ENCODE peak calls at places on chromosomes 11 and 22, in nine cellular contexts. One of them, this sample, is unnamed.
A peak's percentile ranks its signal among the peaks of the same experiment; 100 is the strongest.

GRCh38 chr22:35977136-35977535 is 51.5 kb downstream of the RBFOX2 start:
- DNase-seq in NB4: no peak
- DNase-seq in sigmoid colon: no peak
- DNase-seq in astrocyte of the spinal cord: peak; percentile 45
- DNase-seq in brain microvascular endothelial cell: peak; percentile 34
- DNase-seq in Caco-2: no peak
- DNase-seq in mesothelial cell of epicardium: no peak
- DNase-seq in fibroblast of mammary gland: no peak
- DNase-seq in progenitor cell of endocrine pancreas: no peak
- DNase-seq in this sample: peak; percentile 64

GRCh38 chr11:128472128-128473110 is 114.9 kb downstream of the ETS1 start:
- DNase-seq in Caco-2: no peak
- DNase-seq in brain microvascular endothelial cell: peak; percentile 83
- DNase-seq in mesothelial cell of epicardium: no peak
- DNase-seq in progenitor cell of endocrine pancreas: no peak
- DNase-seq in NB4: peak; percentile 71
- DNase-seq in sigmoid colon: no peak
- DNase-seq in astrocyte of the spinal cord: peak; percentile 69
- DNase-seq in fibroblast of mammary gland: peak; percentile 84
- DNase-seq in this sample: peak; percentile 51

GRCh38 chr22:47918936-47919505 is 1156.6 kb downstream of the TBC1D22A start:
- DNase-seq in mesothelial cell of epicardium: no peak
- DNase-seq in sigmoid colon: no peak
- DNase-seq in NB4: no peak
- DNase-seq in astrocyte of the spinal cord: no peak
- DNase-seq in Caco-2: no peak
- DNase-seq in fibroblast of mammary gland: no peak
- DNase-seq in progenitor cell of endocrine pancreas: no peak
- DNase-seq in brain microvascular endothelial cell: no peak
- DNase-seq in this sample: no peak

GRCh38 chr11:47391077-47391583 is 12.8 kb upstream of the SPI1 start:
- DNase-seq in NB4: peak; percentile 61
- DNase-seq in Caco-2: no peak
- DNase-seq in mesothelial cell of epicardium: no peak
- DNase-seq in brain microvascular endothelial cell: no peak
- DNase-seq in sigmoid colon: peak; percentile 77
- DNase-seq in fibroblast of mammary gland: no peak
- DNase-seq in astrocyte of the spinal cord: no peak
- DNase-seq in progenitor cell of endocrine pancreas: no peak
- DNase-seq in this sample: no peak

GRCh38 chr22:20636075-20636812 is 128.8 kb downstream of the MED15 start:
- DNase-seq in progenitor cell of endocrine pancreas: no peak
- DNase-seq in brain microvascular endothelial cell: no peak
- DNase-seq in NB4: no peak
- DNase-seq in mesothelial cell of epicardium: no peak
- DNase-seq in astrocyte of the spinal cord: no peak
- DNase-seq in Caco-2: no peak
- DNase-seq in fibroblast of mammary gland: no peak
- DNase-seq in sigmoid colon: peak; percentile 57
- DNase-seq in this sample: no peak

GRCh38 chr22:33853200-33854097 is 66.8 kb downstream of the LARGE1 start:
- DNase-seq in NB4: peak; percentile 90
- DNase-seq in fibroblast of mammary gland: peak; percentile 69
- DNase-seq in progenitor cell of endocrine pancreas: no peak
- DNase-seq in mesothelial cell of epicardium: no peak
- DNase-seq in sigmoid colon: peak; percentile 80
- DNase-seq in brain microvascular endothelial cell: peak; percentile 85
- DNase-seq in astrocyte of the spinal cord: peak; percentile 83
- DNase-seq in Caco-2: no peak
- DNase-seq in this sample: peak; percentile 59

GRCh38 chr11:61098778-61099177 is 3.5 kb upstream of the CD5 start:
- DNase-seq in mesothelial cell of epicardium: no peak
- DNase-seq in sigmoid colon: no peak
- DNase-seq in fibroblast of mammary gland: no peak
- DNase-seq in brain microvascular endothelial cell: no peak
- DNase-seq in Caco-2: no peak
- DNase-seq in astrocyte of the spinal cord: no peak
- DNase-seq in progenitor cell of endocrine pancreas: no peak
- DNase-seq in NB4: no peak
- DNase-seq in this sample: no peak

GRCh38 chr22:46119729-46120419 is 30.5 kb upstream of the PPARA start:
- DNase-seq in Caco-2: no peak
- DNase-seq in sigmoid colon: peak; percentile 85
- DNase-seq in brain microvascular endothelial cell: peak; percentile 54
- DNase-seq in fibroblast of mammary gland: peak; percentile 92
- DNase-seq in NB4: no peak
- DNase-seq in progenitor cell of endocrine pancreas: no peak
- DNase-seq in astrocyte of the spinal cord: peak; percentile 82
- DNase-seq in mesothelial cell of epicardium: no peak
- DNase-seq in this sample: peak; percentile 48

GRCh38 chr11:37597776-37598175 is 999.7 kb upstream of the RAG2 start:
- DNase-seq in Caco-2: no peak
- DNase-seq in progenitor cell of endocrine pancreas: no peak
- DNase-seq in NB4: no peak
- DNase-seq in sigmoid colon: no peak
- DNase-seq in fibroblast of mammary gland: no peak
- DNase-seq in astrocyte of the spinal cord: no peak
- DNase-seq in brain microvascular endothelial cell: no peak
- DNase-seq in mesothelial cell of epicardium: no peak
- DNase-seq in this sample: no peak

GRCh38 chr11:77619576-77620198 is 17.9 kb downstream of the CLNS1A start:
- DNase-seq in fibroblast of mammary gland: peak; percentile 57
- DNase-seq in astrocyte of the spinal cord: peak; percentile 58
- DNase-seq in mesothelial cell of epicardium: no peak
- DNase-seq in brain microvascular endothelial cell: no peak
- DNase-seq in Caco-2: peak; percentile 82
- DNase-seq in sigmoid colon: no peak
- DNase-seq in NB4: peak; percentile 62
- DNase-seq in progenitor cell of endocrine pancreas: no peak
- DNase-seq in this sample: peak; percentile 32

GRCh38 chr11:62604460-62605130 is 2.9 kb upstream of the MTA2 start:
- DNase-seq in sigmoid colon: no peak
- DNase-seq in progenitor cell of endocrine pancreas: no peak
- DNase-seq in Caco-2: no peak
- DNase-seq in mesothelial cell of epicardium: no peak
- DNase-seq in fibroblast of mammary gland: no peak
- DNase-seq in NB4: no peak
- DNase-seq in astrocyte of the spinal cord: no peak
- DNase-seq in brain microvascular endothelial cell: no peak
- DNase-seq in this sample: no peak

GRCh38 chr22:29155966-29156365 is 49.7 kb upstream of the EMID1 start:
- DNase-seq in Caco-2: no peak
- DNase-seq in mesothelial cell of epicardium: no peak
- DNase-seq in sigmoid colon: peak; percentile 40
- DNase-seq in progenitor cell of endocrine pancreas: no peak
- DNase-seq in astrocyte of the spinal cord: no peak
- DNase-seq in fibroblast of mammary gland: no peak
- DNase-seq in brain microvascular endothelial cell: no peak
- DNase-seq in NB4: no peak
- DNase-seq in this sample: no peak

GRCh38 chr11:45091563-45092392 is 54.7 kb upstream of the PRDM11 start:
- DNase-seq in astrocyte of the spinal cord: no peak
- DNase-seq in sigmoid colon: peak; percentile 55
- DNase-seq in Caco-2: peak; percentile 58
- DNase-seq in fibroblast of mammary gland: peak; percentile 29
- DNase-seq in NB4: peak; percentile 66
- DNase-seq in brain microvascular endothelial cell: no peak
- DNase-seq in mesothelial cell of epicardium: no peak
- DNase-seq in progenitor cell of endocrine pancreas: no peak
- DNase-seq in this sample: no peak

GRCh38 chr11:14413307-14414072 is 54.5 kb upstream of the RRAS2 start:
- DNase-seq in NB4: peak; percentile 38
- DNase-seq in brain microvascular endothelial cell: peak; percentile 51
- DNase-seq in Caco-2: peak; percentile 8
- DNase-seq in progenitor cell of endocrine pancreas: no peak
- DNase-seq in sigmoid colon: peak; percentile 70
- DNase-seq in mesothelial cell of epicardium: no peak
- DNase-seq in fibroblast of mammary gland: peak; percentile 87
- DNase-seq in astrocyte of the spinal cord: peak; percentile 58
- DNase-seq in this sample: peak; percentile 35

GRCh38 chr11:32430586-32431357 is 4.6 kb downstream of the WT1 start:
- DNase-seq in brain microvascular endothelial cell: no peak
- DNase-seq in mesothelial cell of epicardium: peak; percentile 49
- DNase-seq in Caco-2: no peak
- DNase-seq in progenitor cell of endocrine pancreas: no peak
- DNase-seq in astrocyte of the spinal cord: no peak
- DNase-seq in NB4: no peak
- DNase-seq in fibroblast of mammary gland: no peak
- DNase-seq in sigmoid colon: no peak
- DNase-seq in this sample: no peak
- TF ChIP-seq CTCF in brain microvascular endothelial cell: peak; percentile 36
- TF ChIP-seq CTCF in mesothelial cell of epicardium: no peak
- TF ChIP-seq CTCF in Caco-2: no peak
- TF ChIP-seq CTCF in progenitor cell of endocrine pancreas: peak; percentile 40
- TF ChIP-seq CTCF in astrocyte of the spinal cord: peak; percentile 33
- TF ChIP-seq CTCF in NB4: no peak
- TF ChIP-seq CTCF in fibroblast of mammary gland: peak; percentile 31
- TF ChIP-seq CTCF in sigmoid colon: no peak
- TF ChIP-seq CTCF in this sample: peak; percentile 10

GRCh38 chr11:69444381-69445130 is 36.9 kb upstream of the LINC01488 start:
- DNase-seq in fibroblast of mammary gland: peak; percentile 93
- DNase-seq in brain microvascular endothelial cell: peak; percentile 82
- DNase-seq in Caco-2: peak; percentile 93
- DNase-seq in NB4: peak; percentile 99
- DNase-seq in progenitor cell of endocrine pancreas: peak; percentile 32
- DNase-seq in astrocyte of the spinal cord: peak; percentile 78
- DNase-seq in sigmoid colon: peak; percentile 90
- DNase-seq in mesothelial cell of epicardium: peak; percentile 70
- DNase-seq in this sample: peak; percentile 94
- TF ChIP-seq CTCF in fibroblast of mammary gland: peak; percentile 44
- TF ChIP-seq CTCF in brain microvascular endothelial cell: peak; percentile 62
- TF ChIP-seq CTCF in Caco-2: peak; percentile 79
- TF ChIP-seq CTCF in NB4: peak; percentile 78
- TF ChIP-seq CTCF in progenitor cell of endocrine pancreas: peak; percentile 56
- TF ChIP-seq CTCF in astrocyte of the spinal cord: peak; percentile 31
- TF ChIP-seq CTCF in sigmoid colon: no peak
- TF ChIP-seq CTCF in mesothelial cell of epicardium: peak; percentile 59
- TF ChIP-seq CTCF in this sample: peak; percentile 85

DNA sequence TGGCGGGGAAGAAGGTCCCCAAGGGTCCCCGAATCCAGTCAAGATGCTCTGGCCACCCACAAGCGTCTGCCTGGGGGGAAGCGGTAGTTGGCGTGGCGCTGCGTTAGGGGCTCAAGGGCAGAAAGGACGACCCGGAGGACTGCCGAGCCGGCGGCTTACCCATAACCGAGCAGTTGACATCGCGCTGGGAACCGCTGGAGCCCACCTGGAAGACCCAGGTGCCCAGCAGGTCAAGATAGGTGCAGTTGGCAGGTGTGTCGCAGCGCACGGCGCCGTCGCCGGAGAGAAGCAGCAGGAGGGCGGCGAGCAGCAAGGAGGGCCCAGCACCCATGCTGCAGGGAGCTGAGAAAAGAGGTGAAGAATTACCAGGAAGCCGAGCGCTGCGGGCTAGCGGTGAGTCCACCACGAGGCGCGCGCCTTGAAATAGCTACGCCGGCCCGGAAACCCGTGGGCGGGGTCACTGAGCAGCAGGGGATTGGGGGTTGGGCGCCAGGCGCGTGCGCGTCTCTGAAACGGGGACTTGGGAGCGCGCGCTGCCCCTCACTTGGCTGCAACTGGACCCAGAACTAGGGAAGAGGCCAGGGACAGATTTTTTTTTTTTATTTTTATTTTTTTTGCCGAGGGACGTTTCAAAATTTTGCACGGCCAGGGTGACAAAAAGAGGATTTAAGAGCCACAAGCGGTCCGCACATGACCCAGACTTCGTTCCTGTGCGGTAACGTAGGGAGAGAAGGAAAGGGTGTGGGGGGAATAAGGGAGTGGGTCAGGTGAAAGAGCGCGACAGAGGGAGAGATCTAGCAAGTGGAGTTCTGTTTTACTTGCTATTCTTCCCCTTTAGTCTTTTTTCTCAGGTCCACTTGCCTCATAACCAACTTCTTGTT is at the start of gene CTSC:
- DNase-seq in sigmoid colon: peak; percentile 96
- DNase-seq in fibroblast of mammary gland: peak; percentile 82
- DNase-seq in NB4: peak; percentile 99
- DNase-seq in brain microvascular endothelial cell: peak; percentile 92
- DNase-seq in mesothelial cell of epicardium: peak; percentile 88
- DNase-seq in astrocyte of the spinal cord: peak; percentile 87
- DNase-seq in Caco-2: peak; percentile 99
- DNase-seq in progenitor cell of endocrine pancreas: peak; percentile 83
- DNase-seq in this sample: peak; percentile 81
- TF ChIP-seq CTCF in sigmoid colon: no peak
- TF ChIP-seq CTCF in fibroblast of mammary gland: no peak
- TF ChIP-seq CTCF in NB4: no peak
- TF ChIP-seq CTCF in brain microvascular endothelial cell: no peak
- TF ChIP-seq CTCF in mesothelial cell of epicardium: no peak
- TF ChIP-seq CTCF in astrocyte of the spinal cord: no peak
- TF ChIP-seq CTCF in Caco-2: no peak
- TF ChIP-seq CTCF in progenitor cell of endocrine pancreas: peak; percentile 7
- TF ChIP-seq CTCF in this sample: peak; percentile 6

GRCh38 chr11:64659417-64660144 is 63.4 kb downstream of the NRXN2 start:
- DNase-seq in Caco-2: no peak
- DNase-seq in progenitor cell of endocrine pancreas: no peak
- DNase-seq in sigmoid colon: no peak
- DNase-seq in brain microvascular endothelial cell: peak; percentile 87
- DNase-seq in astrocyte of the spinal cord: peak; percentile 55
- DNase-seq in fibroblast of mammary gland: peak; percentile 94
- DNase-seq in NB4: peak; percentile 93
- DNase-seq in mesothelial cell of epicardium: no peak
- DNase-seq in this sample: peak; percentile 98

GRCh38 chr11:64660706-64661105 is 62.3 kb downstream of the NRXN2 start:
- DNase-seq in fibroblast of mammary gland: no peak
- DNase-seq in astrocyte of the spinal cord: no peak
- DNase-seq in brain microvascular endothelial cell: no peak
- DNase-seq in NB4: no peak
- DNase-seq in mesothelial cell of epicardium: no peak
- DNase-seq in progenitor cell of endocrine pancreas: no peak
- DNase-seq in sigmoid colon: no peak
- DNase-seq in Caco-2: no peak
- DNase-seq in this sample: no peak

GRCh38 chr11:64661622-64662021 is 61.4 kb downstream of the NRXN2 start:
- DNase-seq in NB4: no peak
- DNase-seq in progenitor cell of endocrine pancreas: no peak
- DNase-seq in Caco-2: no peak
- DNase-seq in sigmoid colon: no peak
- DNase-seq in fibroblast of mammary gland: no peak
- DNase-seq in astrocyte of the spinal cord: no peak
- DNase-seq in brain microvascular endothelial cell: no peak
- DNase-seq in mesothelial cell of epicardium: no peak
- DNase-seq in this sample: no peak

GRCh38 chr11:64660205-64660604 is 62.8 kb downstream of the NRXN2 start:
- DNase-seq in brain microvascular endothelial cell: no peak
- DNase-seq in mesothelial cell of epicardium: no peak
- DNase-seq in sigmoid colon: no peak
- DNase-seq in NB4: peak; percentile 12
- DNase-seq in fibroblast of mammary gland: no peak
- DNase-seq in Caco-2: no peak
- DNase-seq in astrocyte of the spinal cord: no peak
- DNase-seq in progenitor cell of endocrine pancreas: no peak
- DNase-seq in this sample: no peak

DNA sequence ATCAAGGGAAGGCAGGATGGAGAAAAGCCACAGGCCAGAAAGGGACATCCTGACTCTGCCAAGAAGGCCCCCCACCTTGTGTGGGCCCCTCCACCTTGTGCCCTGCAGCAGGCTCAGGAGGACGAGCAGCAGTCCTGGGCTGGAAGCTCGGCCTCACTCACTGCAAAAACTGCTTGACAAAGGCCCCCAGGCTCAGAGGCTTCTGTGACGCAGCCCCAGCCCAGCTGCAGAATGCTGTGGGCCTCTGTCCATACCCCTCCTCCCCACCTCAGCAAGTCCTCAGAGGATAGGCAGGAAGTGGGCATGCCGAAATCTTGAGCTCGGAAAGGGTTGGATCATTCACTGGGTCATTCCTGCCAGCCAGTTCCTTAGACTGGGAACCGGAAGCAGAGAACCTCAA is 61.9 kb downstream of the NRXN2 start:
- DNase-seq in brain microvascular endothelial cell: peak; percentile 27
- DNase-seq in sigmoid colon: no peak
- DNase-seq in astrocyte of the spinal cord: peak; percentile 29
- DNase-seq in mesothelial cell of epicardium: no peak
- DNase-seq in NB4: peak; percentile 89
- DNase-seq in Caco-2: no peak
- DNase-seq in progenitor cell of endocrine pancreas: no peak
- DNase-seq in fibroblast of mammary gland: peak; percentile 72
- DNase-seq in this sample: peak; percentile 43
- TF ChIP-seq CTCF in brain microvascular endothelial cell: no peak
- TF ChIP-seq CTCF in sigmoid colon: no peak
- TF ChIP-seq CTCF in astrocyte of the spinal cord: no peak
- TF ChIP-seq CTCF in mesothelial cell of epicardium: no peak
- TF ChIP-seq CTCF in NB4: no peak
- TF ChIP-seq CTCF in Caco-2: no peak
- TF ChIP-seq CTCF in progenitor cell of endocrine pancreas: no peak
- TF ChIP-seq CTCF in fibroblast of mammary gland: no peak
- TF ChIP-seq CTCF in this sample: no peak

This sample was measured in HFFc6.